ENCODE peak calls at places on chromosome 20, in ten cellular contexts. R is heart right ventricle; T is ovary; W is left ventricle myocardium inferior; E is pancreas; Z is neural progenitor cell; F is CD8-positive, alpha-beta T cell; U is H1; N is naive thymus-derived CD4-positive, alpha-beta T cell; Q is tibial artery. P is an unnamed sample.
A peak's percentile ranks its signal among the peaks of the same experiment; 100 is the strongest.

GRCh38 chr20:32681175-32682084 is 7.7 kb upstream of the C20orf203 start:
- DNase-seq in N (no peak), F (no peak), Z (peak; percentile 78), Q (no peak), W (no peak), T (no peak), U (peak; percentile 67), E (no peak), R (no peak), P (no peak)

GRCh38 chr20:43490038-43490437 is 17.5 kb upstream of the L3MBTL1 start:
- DNase-seq in W (no peak), Z (no peak), R (no peak), F (no peak), N (no peak), T (no peak), E (no peak), U (no peak), Q (no peak), P (no peak)

GRCh38 chr20:4519530-4519929 is 202.2 kb upstream of the PRND start:
- DNase-seq in F (no peak), Q (no peak), T (no peak), N (no peak), Z (peak; percentile 57), W (no peak), U (peak; percentile 84), E (no peak), R (no peak), P (no peak)

GRCh38 chr20:31926493-31926892 is 25.4 kb downstream of the PDRG1 start:
- DNase-seq in T (no peak), W (no peak), Q (no peak), N (no peak), R (no peak), Z (no peak), U (no peak), F (no peak), E (no peak), P (no peak)

GRCh38 chr20:37347891-37348642 is 2.1 kb downstream of the SRC start:
- DNase-seq in T (no peak), Z (no peak), W (no peak), U (no peak), N (no peak), R (no peak), E (no peak), F (no peak), Q (no peak), P (no peak)

GRCh38 chr20:47124235-47124717 is 229.6 kb downstream of the EYA2 start:
- DNase-seq in Z (no peak), R (no peak), E (no peak), Q (peak; percentile 51), T (no peak), F (no peak), N (no peak), U (no peak), W (no peak), P (no peak)

GRCh38 chr20:21511485-21511849 is 2.4 kb downstream of the NKX2-2 start:
- DNase-seq in Z (peak; percentile 47), U (no peak), T (no peak), N (no peak), Q (no peak), E (no peak), F (no peak), R (no peak), W (no peak), P (no peak)

GRCh38 chr20:37986873-37987601 is 46.2 kb downstream of the TTI1 start:
- DNase-seq in U (no peak), N (no peak), E (peak; percentile 74), T (no peak), Q (peak; percentile 55), Z (peak; percentile 60), F (no peak), R (peak; percentile 87), W (peak; percentile 81), P (no peak)

GRCh38 chr20:34683667-34684066 is 6.8 kb upstream of the PIGU start:
- DNase-seq in U (no peak), E (no peak), N (no peak), Q (no peak), R (no peak), Z (no peak), W (no peak), T (no peak), F (no peak), P (no peak)

GRCh38 chr20:25865715-25866656 is 169.3 kb upstream of the ZNF337 start:
- DNase-seq in W (peak; percentile 78), T (peak; percentile 65), N (peak; percentile 70), E (peak; percentile 94), R (peak; percentile 76), F (peak; percentile 77), Z (peak; percentile 90), U (peak; percentile 74), Q (no peak), P (peak; percentile 75)

GRCh38 chr20:14568225-14568624 is 230.8 kb upstream of the FLRT3 start:
- DNase-seq in Q (no peak), N (no peak), U (no peak), F (no peak), Z (peak; percentile 85), R (no peak), E (no peak), T (no peak), W (no peak), P (no peak)

GRCh38 chr20:14921546-14921945 is 584.1 kb upstream of the FLRT3 start:
- DNase-seq in E (no peak), Z (no peak), N (no peak), T (no peak), W (no peak), R (no peak), U (no peak), F (no peak), Q (no peak), P (no peak)

GRCh38 chr20:54134445-54135220 is 39.2 kb downstream of the CYP24A1 start:
- DNase-seq in R (no peak), Z (no peak), F (no peak), U (no peak), N (no peak), E (no peak), W (no peak), Q (no peak), T (no peak), P (peak; percentile 90)

DNA sequence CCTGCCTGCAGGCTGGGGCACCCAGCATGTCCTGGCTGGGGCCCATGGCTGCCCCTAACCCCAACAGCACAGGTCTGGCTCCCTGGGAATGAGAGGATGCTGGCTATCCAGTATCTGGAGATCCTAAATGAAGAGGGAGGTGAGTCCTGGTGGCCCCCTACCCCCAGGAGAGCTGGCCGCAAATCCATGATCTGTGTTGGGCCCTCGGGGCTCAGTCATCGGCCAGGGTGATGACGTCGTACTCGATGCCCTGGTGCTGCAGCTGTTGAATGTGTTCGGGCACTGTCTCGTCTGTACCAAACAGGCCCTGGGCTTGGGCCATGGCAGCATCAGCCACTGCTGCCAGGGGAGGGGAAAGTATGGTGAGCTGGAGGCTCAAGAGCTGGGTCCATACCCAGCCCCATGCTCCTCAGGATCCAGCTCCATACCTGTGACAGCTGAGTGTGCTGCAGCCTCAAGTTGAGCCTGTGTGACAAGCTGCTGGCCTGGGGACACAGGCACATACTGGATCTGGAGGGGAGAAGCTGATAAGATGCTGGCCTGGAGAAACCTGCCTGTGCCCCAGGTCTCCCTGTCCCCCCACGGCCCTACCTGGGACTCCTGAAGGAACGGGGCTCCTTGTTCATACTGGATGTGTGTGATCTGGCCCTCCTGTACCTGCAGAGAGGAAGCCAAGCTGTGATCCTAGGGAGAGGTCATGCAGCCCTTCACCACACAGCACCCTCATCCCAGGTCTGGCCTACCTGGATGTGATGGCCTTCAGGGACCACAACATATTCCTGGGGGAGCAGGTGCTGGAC is 14.5 kb downstream of the PCIF1 start:
- DNase-seq in Q (no peak), R (no peak), N (no peak), T (no peak), F (peak; percentile 18), U (no peak), Z (no peak), W (no peak), E (peak; percentile 69), P (no peak)
- H3K27ac ChIP-seq in Q (no peak overlapping the region), R (no peak overlapping the region), N (no peak overlapping the region), T (no peak overlapping the region), F (no peak overlapping the region), U (no peak overlapping the region), Z (no peak overlapping the region), W (no peak overlapping the region), E (no peak overlapping the region), P (no peak overlapping the region)

DNA sequence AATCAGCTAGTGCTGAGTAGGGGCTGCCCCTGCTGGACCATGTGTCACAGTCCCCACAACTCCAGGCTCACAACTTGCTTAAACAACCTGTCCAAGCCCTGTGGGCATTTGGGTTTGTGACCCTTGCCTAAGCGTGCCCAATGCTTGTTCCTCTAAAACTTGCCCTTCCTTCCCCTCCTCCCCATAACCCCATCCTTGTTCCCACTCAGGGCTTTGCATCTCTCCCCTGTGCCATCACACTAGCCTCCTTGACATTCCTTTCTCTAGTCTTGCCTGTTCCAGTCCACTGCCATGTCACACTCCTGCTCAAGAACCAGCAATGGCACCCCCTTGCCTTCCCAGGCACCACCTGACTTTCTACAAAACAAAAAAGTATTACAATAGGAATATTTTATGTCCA is 2.3 kb upstream of the DLGAP4 start:
- DNase-seq in R (no peak), T (no peak), E (no peak), F (no peak), N (no peak), W (no peak), Z (no peak), U (no peak), Q (no peak), P (no peak)
- H3K27me3 ChIP-seq in R (peaks cover 24% of the 10 kb centered on the region), T (no peaks in the 10 kb centered on the region), E (no peaks in the 10 kb centered on the region), F (peaks cover 26% of the 10 kb centered on the region), N (peaks cover 3% of the 10 kb centered on the region), W (peaks cover 100% of the 10 kb centered on the region), Z (peaks cover 77% of the 10 kb centered on the region), U (peaks cover 30% of the 10 kb centered on the region), Q (peaks cover 5% of the 10 kb centered on the region), P (peaks cover 66% of the 10 kb centered on the region)

DNA sequence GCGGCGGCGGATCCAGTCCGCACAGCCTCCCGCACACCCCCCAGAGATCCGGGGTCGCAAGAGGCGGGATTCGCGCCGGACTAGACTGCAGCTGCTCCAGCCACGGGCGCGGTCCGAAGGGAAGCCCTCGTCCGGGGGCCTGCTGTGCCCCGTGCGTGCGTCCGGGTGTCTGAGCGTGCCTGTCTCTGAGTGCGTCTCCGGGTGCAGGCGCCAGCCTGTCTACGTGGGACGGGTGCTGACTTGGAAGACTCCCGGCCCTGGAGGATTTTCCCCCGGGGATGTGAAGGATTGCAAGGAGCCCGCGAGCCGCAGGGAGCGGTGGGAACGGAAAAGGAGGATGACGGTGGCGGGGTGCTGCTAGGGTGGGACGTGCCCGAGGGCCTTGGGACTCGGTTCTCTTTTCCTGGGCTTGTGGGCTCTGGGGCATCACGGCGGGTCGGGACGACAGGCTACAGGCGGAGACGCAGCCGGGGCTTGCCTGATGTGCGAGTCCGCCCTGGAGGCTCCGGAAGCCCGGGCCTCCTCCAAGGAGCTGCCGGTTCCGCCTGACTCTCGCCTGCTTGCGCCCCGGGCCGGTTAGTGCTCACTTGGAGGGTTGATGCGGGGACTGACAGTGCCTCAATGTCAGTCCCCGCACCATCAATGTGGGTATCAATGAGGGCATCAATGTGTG is 5.7 kb downstream of the MAFB start:
- DNase-seq in E (no peak), U (peak; percentile 71), W (peak; percentile 50), F (no peak), T (peak; percentile 16), Z (peak; percentile 67), R (no peak), N (no peak), Q (no peak), P (peak; percentile 33)
- H3K4me3 ChIP-seq in E (no peak overlapping the region), U (peak overlapping the region; percentile 41), W (peak overlapping the region; percentile 76), F (no peak overlapping the region), T (peak overlapping the region; percentile 18), Z (peak overlapping the region; percentile 49), R (peak overlapping the region; percentile 3), N (no peak overlapping the region), Q (peak overlapping the region; percentile 50), P (peak overlapping the region; percentile 33)

GRCh38 chr20:57714409-57715267 is 4.8 kb upstream of the PMEPA1 start:
- DNase-seq in F (no peak), Z (no peak), Q (no peak), U (no peak), R (no peak), T (no peak), E (no peak), N (no peak), W (no peak), P (peak; percentile 32)
- H3K27ac ChIP-seq in F (no peak overlapping the region), Z (no peak overlapping the region), Q (peak overlapping the region; percentile 97), U (no peak overlapping the region), R (peak overlapping the region; percentile 80), T (no peak overlapping the region), E (no peak overlapping the region), N (no peak overlapping the region), W (peak overlapping the region; percentile 80), P (no peak overlapping the region)